ENCODE peak calls at places on chromosomes 2 and 18, in eight cellular contexts. E is CD8-positive, alpha-beta memory T cell; D is CD4-positive, CD25-positive, alpha-beta regulatory T cell; J is OCI-LY7; X is mammary epithelial cell; F is IMR-90; B is heart right ventricle; K is brain microvascular endothelial cell. C is an unnamed sample.

GRCh38 chr2:151754253-151754897 is 20.1 kb upstream of the NEB start:
- DNase-seq in E (no peak), D (no peak), J (no peak), X (no peak), F (no peak), B (no peak), K (no peak), C (no peak)

GRCh38 chr18:36420826-36421225 is 123.3 kb downstream of the FHOD3 start:
- DNase-seq in E (no peak), D (no peak), J (no peak), X (no peak), F (no peak), B (no peak), K (no peak), C (no peak)

GRCh38 chr2:65227035-65227470 is 578 bp upstream of the ACTR2 start:
- DNase-seq in E (no peak), D (no peak), J (peak), X (peak), F (no peak), B (no peak), K (no peak), C (no peak)

GRCh38 chr2:174120346-174120745 is 128.0 kb downstream of the OLA1 start:
- DNase-seq in E (no peak), D (peak), J (no peak), X (peak), F (peak), B (no peak), K (peak), C (peak)

GRCh38 chr2:173355132-173355865 is 627 bp downstream of the CDCA7 start:
- DNase-seq in E (no peak), D (peak), J (peak), X (peak), F (peak), B (peak), K (peak), C (no peak)

GRCh38 chr18:22110482-22110924 is 58.9 kb upstream of the GATA6 start:
- DNase-seq in E (no peak), D (no peak), J (no peak), X (no peak), F (no peak), B (no peak), K (no peak), C (no peak)

GRCh38 chr2:217804786-217805678 is 197.8 kb downstream of the TNS1 start:
- DNase-seq in E (no peak), D (no peak), J (no peak), X (no peak), F (no peak), B (no peak), K (no peak), C (no peak)

GRCh38 chr18:49100226-49100968 is 149.6 kb upstream of the SMAD7 start:
- DNase-seq in E (no peak), D (no peak), J (no peak), X (no peak), F (peak), B (no peak), K (peak), C (peak)

GRCh38 chr2:239027431-239028252 is 179.8 kb downstream of the TWIST2 start:
- DNase-seq in E (no peak), D (no peak), J (no peak), X (no peak), F (no peak), B (no peak), K (no peak), C (no peak)

GRCh38 chr2:108637304-108637669 is 82.0 kb upstream of the RANBP2 start:
- DNase-seq in E (no peak), D (no peak), J (no peak), X (peak), F (peak), B (peak), K (peak), C (no peak)

GRCh38 chr18:57220485-57220884 is 73.6 kb downstream of the BOD1L2 start:
- DNase-seq in E (no peak), D (no peak), J (no peak), X (no peak), F (no peak), B (no peak), K (no peak), C (no peak)

GRCh38 chr18:79410171-79410641 is 14.5 kb downstream of the NFATC1 start:
- DNase-seq in E (no peak), D (no peak), J (no peak), X (no peak), F (no peak), B (no peak), K (no peak), C (no peak)

GRCh38 chr2:119264781-119265692 is 41.4 kb downstream of the STEAP3 start:
- DNase-seq in E (no peak), D (peak), J (peak), X (peak), F (peak), B (peak), K (peak), C (no peak)

GRCh38 chr2:75260946-75261345 is 61.6 kb upstream of the TACR1 start:
- DNase-seq in E (no peak), D (no peak), J (no peak), X (no peak), F (no peak), B (no peak), K (no peak), C (no peak)

GRCh38 chr2:224983719-224984388 is 58.4 kb downstream of the DOCK10 start:
- DNase-seq in E (no peak), D (no peak), J (no peak), X (no peak), F (peak), B (no peak), K (no peak), C (no peak)

GRCh38 chr18:76258209-76258608 is 236.8 kb downstream of the ZNF516 start:
- DNase-seq in E (no peak), D (no peak), J (no peak), X (peak), F (peak), B (no peak), K (no peak), C (peak)

GRCh38 chr2:183248866-183249567 is 124.8 kb downstream of the NUP35 start:
- DNase-seq in E (no peak), D (peak), J (peak), X (peak), F (peak), B (no peak), K (peak), C (no peak)

GRCh38 chr18:3688682-3689081 is 238.7 kb downstream of the TGIF1 start:
- DNase-seq in E (no peak), D (no peak), J (no peak), X (peak), F (peak), B (no peak), K (peak), C (no peak)

GRCh38 chr2:202314116-202314515 is 48.6 kb downstream of the NOP58 start:
- DNase-seq in E (no peak), D (no peak), J (no peak), X (no peak), F (no peak), B (no peak), K (no peak), C (no peak)

GRCh38 chr2:55840460-55840859 is 83.1 kb downstream of the EFEMP1 start:
- DNase-seq in E (no peak), D (no peak), J (no peak), X (no peak), F (no peak), B (no peak), K (no peak), C (no peak)

GRCh38 chr2:9143264-9143815 is 63.3 kb upstream of the ASAP2 start:
- DNase-seq in E (no peak), D (no peak), J (no peak), X (no peak), F (no peak), B (no peak), K (no peak), C (no peak)

GRCh38 chr2:3294066-3294465 is 83.6 kb downstream of the EIPR1 start:
- DNase-seq in E (no peak), D (no peak), J (no peak), X (no peak), F (no peak), B (no peak), K (no peak), C (no peak)

GRCh38 chr18:45378308-45378707 is 237.0 kb upstream of the SLC14A2 start:
- DNase-seq in E (no peak), D (no peak), J (no peak), X (no peak), F (no peak), B (no peak), K (no peak), C (no peak)

GRCh38 chr18:13137939-13138821 is 80.4 kb upstream of the LDLRAD4 start:
- DNase-seq in E (peak), D (peak), J (no peak), X (no peak), F (peak), B (peak), K (no peak), C (no peak)
- H3K27ac ChIP-seq in E (peak), D (peak), J (no peak), X (no peak), F (no peak), B (peak), K (no peak), C (no peak)

GRCh38 chr2:234339016-234339415 is 157.9 kb downstream of the ARL4C start:
- DNase-seq in E (no peak), D (no peak), J (no peak), X (no peak), F (no peak), B (no peak), K (no peak), C (no peak)

GRCh38 chr2:234331966-234332365 is 164.9 kb downstream of the ARL4C start:
- DNase-seq in E (no peak), D (no peak), J (no peak), X (no peak), F (no peak), B (no peak), K (no peak), C (no peak)

GRCh38 chr2:234333168-234334130 is 163.4 kb downstream of the ARL4C start:
- DNase-seq in E (no peak), D (no peak), J (no peak), X (no peak), F (no peak), B (no peak), K (no peak), C (no peak)

GRCh38 chr2:234334146-234334545 is 162.7 kb downstream of the ARL4C start:
- DNase-seq in E (no peak), D (no peak), J (no peak), X (peak), F (no peak), B (no peak), K (peak), C (no peak)

DNA sequence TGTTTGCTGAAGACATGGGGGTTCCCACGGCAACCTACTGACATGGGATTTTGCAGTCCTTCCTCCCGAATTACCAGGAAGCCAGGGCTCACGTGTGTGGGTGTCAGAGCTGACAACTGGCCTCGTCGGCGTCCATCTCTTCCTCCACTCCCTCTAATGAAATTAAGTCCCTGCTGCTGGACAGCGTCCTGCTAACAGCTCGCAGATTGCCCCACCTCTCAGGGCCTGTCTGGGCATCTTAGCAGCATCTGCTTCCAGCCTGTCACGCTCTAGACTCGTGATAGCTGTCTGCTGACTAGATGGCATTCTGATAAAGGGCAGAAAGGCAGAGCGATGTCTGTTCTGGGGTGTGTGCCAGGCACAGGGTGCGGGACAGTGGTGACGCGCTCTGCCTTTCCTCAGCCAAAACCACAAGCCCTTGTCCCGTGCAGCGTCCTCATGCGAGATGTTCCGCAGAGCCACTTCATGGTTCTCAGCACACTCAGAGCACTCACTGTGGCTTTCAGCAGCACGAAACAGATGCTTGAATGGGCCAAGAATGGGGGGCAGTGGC is 161.1 kb downstream of the ARL4C start:
- DNase-seq in E (no peak), D (peak), J (no peak), X (peak), F (peak), B (peak), K (peak), C (peak)
- H3K27ac ChIP-seq in E (no peak), D (no peak), J (no peak), X (no peak), F (no peak), B (peak), K (no peak), C (no peak)

DNA sequence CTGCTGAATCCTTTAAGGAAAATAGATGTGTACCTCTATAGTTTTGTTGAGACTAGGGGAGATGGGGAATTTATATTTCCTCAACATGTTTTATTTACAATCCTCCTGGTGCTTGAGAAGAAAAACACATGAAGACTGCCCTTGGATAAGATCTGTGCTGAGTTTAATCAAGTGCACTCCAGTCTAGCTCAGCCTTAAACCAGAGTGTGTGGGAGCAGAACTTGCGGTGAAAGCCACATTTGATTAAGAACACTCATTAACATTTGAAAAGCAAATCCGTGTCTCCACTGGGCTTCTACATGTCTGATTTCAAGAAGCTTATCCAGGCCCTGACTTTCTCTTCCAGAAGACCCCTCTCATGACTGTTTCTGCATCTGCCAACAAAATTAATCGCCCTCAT is 84.8 kb upstream of the ITGA6 start:
- DNase-seq in E (no peak), D (no peak), J (no peak), X (no peak), F (no peak), B (no peak), K (no peak), C (no peak)
- H3K27ac ChIP-seq in E (no peak), D (no peak), J (no peak), X (no peak), F (no peak), B (no peak), K (no peak), C (no peak)

GRCh38 chr2:113124984-113125855 is 2.2 kb upstream of the IL1RN start:
- DNase-seq in E (no peak), D (no peak), J (no peak), X (no peak), F (no peak), B (no peak), K (no peak), C (no peak)

GRCh38 chr2:113123731-113124130 is 3.7 kb upstream of the IL1RN start:
- DNase-seq in E (no peak), D (no peak), J (no peak), X (no peak), F (no peak), B (no peak), K (no peak), C (no peak)

GRCh38 chr2:113122364-113122763 is 5.0 kb upstream of the IL1RN start:
- DNase-seq in E (no peak), D (no peak), J (no peak), X (no peak), F (no peak), B (no peak), K (no peak), C (no peak)

GRCh38 chr2:113126845-113127645 is at the start of gene IL1RN:
- DNase-seq in E (no peak), D (no peak), J (no peak), X (no peak), F (no peak), B (peak), K (no peak), C (no peak)

GRCh38 chr2:113124181-113124961 is 3.0 kb upstream of the IL1RN start:
- DNase-seq in E (no peak), D (no peak), J (no peak), X (peak), F (peak), B (peak), K (peak), C (no peak)
- H3K27ac ChIP-seq in E (no peak), D (no peak), J (no peak), X (no peak), F (no peak), B (peak), K (no peak), C (peak)

DNA sequence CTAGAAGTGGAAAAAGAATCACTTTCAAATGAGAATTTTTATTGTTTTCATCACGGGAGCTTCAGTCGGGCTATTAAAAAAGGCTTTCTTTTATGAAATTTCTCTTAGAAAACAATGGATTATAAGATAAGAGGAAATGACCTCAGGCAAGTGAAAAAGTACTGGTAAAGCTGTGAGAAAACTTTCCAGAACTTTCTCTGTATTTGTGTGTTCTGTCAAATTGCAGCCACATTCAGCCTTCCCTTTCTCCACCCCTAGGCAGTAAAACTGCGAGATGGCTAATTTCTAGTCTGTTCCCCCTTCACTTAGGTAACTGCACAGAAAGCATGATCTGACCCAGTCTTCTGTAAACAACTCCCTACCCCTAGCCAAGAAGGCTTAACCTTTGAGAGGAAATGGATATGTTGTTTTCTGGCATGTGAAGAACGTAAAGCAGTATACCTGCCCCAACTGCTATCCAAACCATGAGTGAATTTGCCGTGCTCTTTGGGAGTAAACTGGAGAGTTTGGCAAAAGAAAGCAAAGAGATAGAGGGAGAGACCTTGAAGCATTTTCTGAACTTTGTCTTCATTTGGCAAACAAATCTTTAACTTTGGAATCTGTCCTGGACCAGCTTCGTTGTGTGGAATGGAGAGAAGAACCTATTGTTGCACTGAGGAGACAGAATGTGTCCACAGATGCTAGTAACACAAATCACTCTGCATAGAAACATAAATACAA is 105.4 kb downstream of the ETAA1 start:
- DNase-seq in E (no peak), D (no peak), J (no peak), X (no peak), F (peak), B (no peak), K (no peak), C (no peak)
- H3K27ac ChIP-seq in E (no peak), D (no peak), J (no peak), X (no peak), F (peak), B (peak), K (peak), C (peak)

DNA sequence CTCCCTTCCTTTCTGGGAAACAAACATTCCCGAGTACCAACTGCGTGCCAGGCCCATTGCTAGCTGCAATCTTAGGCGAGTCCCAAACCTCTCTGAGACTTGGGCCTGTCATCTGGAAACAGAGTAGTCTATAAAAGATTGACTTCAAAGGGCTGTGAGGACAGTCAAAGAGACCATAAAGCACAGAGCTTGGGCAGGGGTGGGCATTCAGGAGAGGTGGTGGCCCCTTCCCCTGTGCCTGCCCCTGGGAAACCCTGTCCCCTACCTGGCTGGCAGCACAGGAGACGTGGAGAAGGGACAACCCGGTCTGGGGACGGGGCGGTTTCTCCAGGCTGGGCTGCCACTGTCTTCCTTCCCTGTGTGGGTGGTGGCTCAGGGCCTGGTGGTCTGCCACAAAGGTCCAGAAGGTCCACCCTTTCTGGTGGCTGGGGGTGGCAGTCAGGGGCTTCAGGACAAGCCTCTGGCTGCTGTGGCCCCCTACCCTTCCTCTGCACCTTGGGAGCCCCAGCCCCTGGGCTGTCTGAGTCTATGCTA is 33.9 kb upstream of the FOSL2 start:
- DNase-seq in E (no peak), D (peak), J (no peak), X (no peak), F (no peak), B (no peak), K (no peak), C (no peak)
- H3K27ac ChIP-seq in E (peak), D (peak), J (no peak), X (no peak), F (no peak), B (peak), K (peak), C (no peak)

GRCh38 chr2:37560241-37560848 is 111.1 kb downstream of the CDC42EP3 start:
- DNase-seq in E (no peak), D (no peak), J (no peak), X (no peak), F (no peak), B (no peak), K (no peak), C (no peak)
- H3K27ac ChIP-seq in E (no peak), D (no peak), J (no peak), X (no peak), F (no peak), B (peak), K (peak), C (peak)

GRCh38 chr2:23380562-23381065 is 4.4 kb upstream of the KLHL29 start:
- DNase-seq in E (no peak), D (peak), J (peak), X (no peak), F (peak), B (peak), K (no peak), C (no peak)
- H3K27ac ChIP-seq in E (no peak), D (no peak), J (peak), X (peak), F (no peak), B (no peak), K (peak), C (peak)

C was measured in epithelial cell of prostate.